ENCODE peak calls at places on chromosomes 2 and 18, in seven cellular contexts. One of them, this sample, is unnamed.

GRCh38 chr2:54859997-54860701 is 136.7 kb downstream of the EML6 start:
- DNase-seq in MV-4-11: peak; percentile 92
- DNase-seq in naive thymus-derived CD8-positive, alpha-beta T cell: no peak
- DNase-seq in activated T-helper 1 cell treated with anti-CD3 and anti-CD28 coated beads, Interleukin-12 subunit alpha, Interleukin-12 subunit beta, Interleukin-2, Interleukin-4 antibody, amounts not matched to agents 30 ng/mL and 10 ng/mL and 1 ng/mL, durations not matched to agents 14 hours and 24 hours and 36 hours: no peak
- DNase-seq in CD8-positive, alpha-beta T cell: no peak
- DNase-seq in tibial nerve: no peak
- DNase-seq in EH: peak; percentile 96
- DNase-seq in this sample: no peak

GRCh38 chr2:7838636-7839035 is 843.2 kb upstream of the ID2 start:
- DNase-seq in naive thymus-derived CD8-positive, alpha-beta T cell: no peak
- DNase-seq in activated T-helper 1 cell treated with anti-CD3 and anti-CD28 coated beads, Interleukin-12 subunit alpha, Interleukin-12 subunit beta, Interleukin-2, Interleukin-4 antibody, amounts not matched to agents 30 ng/mL and 10 ng/mL and 1 ng/mL, durations not matched to agents 14 hours and 24 hours and 36 hours: no peak
- DNase-seq in CD8-positive, alpha-beta T cell: no peak
- DNase-seq in tibial nerve: no peak
- DNase-seq in EH: no peak
- DNase-seq in MV-4-11: no peak
- DNase-seq in this sample: no peak

GRCh38 chr18:46237891-46238290 is 133.7 kb downstream of the HAUS1 start:
- DNase-seq in CD8-positive, alpha-beta T cell: no peak
- DNase-seq in tibial nerve: no peak
- DNase-seq in naive thymus-derived CD8-positive, alpha-beta T cell: no peak
- DNase-seq in activated T-helper 1 cell treated with anti-CD3 and anti-CD28 coated beads, Interleukin-12 subunit alpha, Interleukin-12 subunit beta, Interleukin-2, Interleukin-4 antibody, amounts not matched to agents 30 ng/mL and 10 ng/mL and 1 ng/mL, durations not matched to agents 14 hours and 24 hours and 36 hours: no peak
- DNase-seq in EH: no peak
- DNase-seq in MV-4-11: no peak
- DNase-seq in this sample: no peak

GRCh38 chr2:172231508-172231907 is 128.8 kb upstream of the DLX2 start:
- DNase-seq in activated T-helper 1 cell treated with anti-CD3 and anti-CD28 coated beads, Interleukin-12 subunit alpha, Interleukin-12 subunit beta, Interleukin-2, Interleukin-4 antibody, amounts not matched to agents 30 ng/mL and 10 ng/mL and 1 ng/mL, durations not matched to agents 14 hours and 24 hours and 36 hours: no peak
- DNase-seq in naive thymus-derived CD8-positive, alpha-beta T cell: no peak
- DNase-seq in EH: no peak
- DNase-seq in CD8-positive, alpha-beta T cell: no peak
- DNase-seq in MV-4-11: no peak
- DNase-seq in tibial nerve: no peak
- DNase-seq in this sample: no peak

GRCh38 chr2:45922577-45922988 is 271.1 kb downstream of the PRKCE start:
- DNase-seq in EH: peak; percentile 26
- DNase-seq in activated T-helper 1 cell treated with anti-CD3 and anti-CD28 coated beads, Interleukin-12 subunit alpha, Interleukin-12 subunit beta, Interleukin-2, Interleukin-4 antibody, amounts not matched to agents 30 ng/mL and 10 ng/mL and 1 ng/mL, durations not matched to agents 14 hours and 24 hours and 36 hours: no peak
- DNase-seq in naive thymus-derived CD8-positive, alpha-beta T cell: no peak
- DNase-seq in tibial nerve: no peak
- DNase-seq in MV-4-11: no peak
- DNase-seq in CD8-positive, alpha-beta T cell: no peak
- DNase-seq in this sample: no peak

GRCh38 chr2:176682278-176682677 is 413.0 kb downstream of the MTX2 start:
- DNase-seq in naive thymus-derived CD8-positive, alpha-beta T cell: no peak
- DNase-seq in tibial nerve: no peak
- DNase-seq in MV-4-11: no peak
- DNase-seq in activated T-helper 1 cell treated with anti-CD3 and anti-CD28 coated beads, Interleukin-12 subunit alpha, Interleukin-12 subunit beta, Interleukin-2, Interleukin-4 antibody, amounts not matched to agents 30 ng/mL and 10 ng/mL and 1 ng/mL, durations not matched to agents 14 hours and 24 hours and 36 hours: no peak
- DNase-seq in EH: peak; percentile 12
- DNase-seq in CD8-positive, alpha-beta T cell: no peak
- DNase-seq in this sample: no peak

GRCh38 chr2:31414601-31415241 is at the start of gene XDH:
- DNase-seq in CD8-positive, alpha-beta T cell: no peak
- DNase-seq in tibial nerve: no peak
- DNase-seq in activated T-helper 1 cell treated with anti-CD3 and anti-CD28 coated beads, Interleukin-12 subunit alpha, Interleukin-12 subunit beta, Interleukin-2, Interleukin-4 antibody, amounts not matched to agents 30 ng/mL and 10 ng/mL and 1 ng/mL, durations not matched to agents 14 hours and 24 hours and 36 hours: no peak
- DNase-seq in EH: peak; percentile 31
- DNase-seq in MV-4-11: no peak
- DNase-seq in naive thymus-derived CD8-positive, alpha-beta T cell: no peak
- DNase-seq in this sample: no peak

GRCh38 chr2:166234112-166234846 is 106.5 kb upstream of the SCN1A start:
- DNase-seq in EH: peak; percentile 87
- DNase-seq in tibial nerve: no peak
- DNase-seq in naive thymus-derived CD8-positive, alpha-beta T cell: no peak
- DNase-seq in activated T-helper 1 cell treated with anti-CD3 and anti-CD28 coated beads, Interleukin-12 subunit alpha, Interleukin-12 subunit beta, Interleukin-2, Interleukin-4 antibody, amounts not matched to agents 30 ng/mL and 10 ng/mL and 1 ng/mL, durations not matched to agents 14 hours and 24 hours and 36 hours: no peak
- DNase-seq in MV-4-11: no peak
- DNase-seq in CD8-positive, alpha-beta T cell: no peak
- DNase-seq in this sample: no peak

GRCh38 chr2:144357623-144358400 is 162.1 kb downstream of the ZEB2 start:
- DNase-seq in naive thymus-derived CD8-positive, alpha-beta T cell: no peak
- DNase-seq in activated T-helper 1 cell treated with anti-CD3 and anti-CD28 coated beads, Interleukin-12 subunit alpha, Interleukin-12 subunit beta, Interleukin-2, Interleukin-4 antibody, amounts not matched to agents 30 ng/mL and 10 ng/mL and 1 ng/mL, durations not matched to agents 14 hours and 24 hours and 36 hours: peak; percentile 13
- DNase-seq in EH: peak; percentile 98
- DNase-seq in MV-4-11: no peak
- DNase-seq in CD8-positive, alpha-beta T cell: no peak
- DNase-seq in tibial nerve: no peak
- DNase-seq in this sample: no peak

GRCh38 chr18:63894367-63894766 is 6.9 kb downstream of the SERPINB2 start:
- DNase-seq in EH: no peak
- DNase-seq in naive thymus-derived CD8-positive, alpha-beta T cell: no peak
- DNase-seq in CD8-positive, alpha-beta T cell: no peak
- DNase-seq in tibial nerve: no peak
- DNase-seq in activated T-helper 1 cell treated with anti-CD3 and anti-CD28 coated beads, Interleukin-12 subunit alpha, Interleukin-12 subunit beta, Interleukin-2, Interleukin-4 antibody, amounts not matched to agents 30 ng/mL and 10 ng/mL and 1 ng/mL, durations not matched to agents 14 hours and 24 hours and 36 hours: no peak
- DNase-seq in MV-4-11: no peak
- DNase-seq in this sample: no peak

GRCh38 chr2:169757356-169757755 is 23.7 kb downstream of the KLHL23 start:
- DNase-seq in tibial nerve: no peak
- DNase-seq in EH: no peak
- DNase-seq in activated T-helper 1 cell treated with anti-CD3 and anti-CD28 coated beads, Interleukin-12 subunit alpha, Interleukin-12 subunit beta, Interleukin-2, Interleukin-4 antibody, amounts not matched to agents 30 ng/mL and 10 ng/mL and 1 ng/mL, durations not matched to agents 14 hours and 24 hours and 36 hours: no peak
- DNase-seq in naive thymus-derived CD8-positive, alpha-beta T cell: no peak
- DNase-seq in CD8-positive, alpha-beta T cell: no peak
- DNase-seq in MV-4-11: no peak
- DNase-seq in this sample: no peak

GRCh38 chr2:151869296-151869695 is 41.1 kb upstream of the ARL5A start:
- DNase-seq in naive thymus-derived CD8-positive, alpha-beta T cell: no peak
- DNase-seq in EH: no peak
- DNase-seq in tibial nerve: no peak
- DNase-seq in activated T-helper 1 cell treated with anti-CD3 and anti-CD28 coated beads, Interleukin-12 subunit alpha, Interleukin-12 subunit beta, Interleukin-2, Interleukin-4 antibody, amounts not matched to agents 30 ng/mL and 10 ng/mL and 1 ng/mL, durations not matched to agents 14 hours and 24 hours and 36 hours: no peak
- DNase-seq in CD8-positive, alpha-beta T cell: no peak
- DNase-seq in MV-4-11: no peak
- DNase-seq in this sample: no peak

GRCh38 chr2:185417111-185417510 is 321.5 kb upstream of the FSIP2 start:
- DNase-seq in tibial nerve: no peak
- DNase-seq in MV-4-11: no peak
- DNase-seq in activated T-helper 1 cell treated with anti-CD3 and anti-CD28 coated beads, Interleukin-12 subunit alpha, Interleukin-12 subunit beta, Interleukin-2, Interleukin-4 antibody, amounts not matched to agents 30 ng/mL and 10 ng/mL and 1 ng/mL, durations not matched to agents 14 hours and 24 hours and 36 hours: no peak
- DNase-seq in naive thymus-derived CD8-positive, alpha-beta T cell: no peak
- DNase-seq in EH: no peak
- DNase-seq in CD8-positive, alpha-beta T cell: no peak
- DNase-seq in this sample: no peak

GRCh38 chr18:57687970-57688369 is 66.3 kb upstream of the NARS1 start:
- DNase-seq in tibial nerve: no peak
- DNase-seq in activated T-helper 1 cell treated with anti-CD3 and anti-CD28 coated beads, Interleukin-12 subunit alpha, Interleukin-12 subunit beta, Interleukin-2, Interleukin-4 antibody, amounts not matched to agents 30 ng/mL and 10 ng/mL and 1 ng/mL, durations not matched to agents 14 hours and 24 hours and 36 hours: no peak
- DNase-seq in MV-4-11: no peak
- DNase-seq in naive thymus-derived CD8-positive, alpha-beta T cell: no peak
- DNase-seq in CD8-positive, alpha-beta T cell: no peak
- DNase-seq in EH: no peak
- DNase-seq in this sample: no peak

GRCh38 chr2:37523861-37524362 is 147.5 kb downstream of the CDC42EP3 start:
- DNase-seq in CD8-positive, alpha-beta T cell: no peak
- DNase-seq in naive thymus-derived CD8-positive, alpha-beta T cell: no peak
- DNase-seq in EH: peak; percentile 86
- DNase-seq in activated T-helper 1 cell treated with anti-CD3 and anti-CD28 coated beads, Interleukin-12 subunit alpha, Interleukin-12 subunit beta, Interleukin-2, Interleukin-4 antibody, amounts not matched to agents 30 ng/mL and 10 ng/mL and 1 ng/mL, durations not matched to agents 14 hours and 24 hours and 36 hours: no peak
- DNase-seq in MV-4-11: peak; percentile 82
- DNase-seq in tibial nerve: peak; percentile 78
- DNase-seq in this sample: peak; percentile 89

GRCh38 chr2:148179724-148180123 is 158.8 kb downstream of the MBD5 start:
- DNase-seq in tibial nerve: no peak
- DNase-seq in MV-4-11: no peak
- DNase-seq in EH: no peak
- DNase-seq in CD8-positive, alpha-beta T cell: no peak
- DNase-seq in naive thymus-derived CD8-positive, alpha-beta T cell: no peak
- DNase-seq in activated T-helper 1 cell treated with anti-CD3 and anti-CD28 coated beads, Interleukin-12 subunit alpha, Interleukin-12 subunit beta, Interleukin-2, Interleukin-4 antibody, amounts not matched to agents 30 ng/mL and 10 ng/mL and 1 ng/mL, durations not matched to agents 14 hours and 24 hours and 36 hours: no peak
- DNase-seq in this sample: no peak

GRCh38 chr2:28269019-28269784 is 123.5 kb upstream of the FOSL2 start:
- DNase-seq in MV-4-11: no peak
- DNase-seq in naive thymus-derived CD8-positive, alpha-beta T cell: no peak
- DNase-seq in EH: peak; percentile 61
- DNase-seq in tibial nerve: no peak
- DNase-seq in CD8-positive, alpha-beta T cell: no peak
- DNase-seq in activated T-helper 1 cell treated with anti-CD3 and anti-CD28 coated beads, Interleukin-12 subunit alpha, Interleukin-12 subunit beta, Interleukin-2, Interleukin-4 antibody, amounts not matched to agents 30 ng/mL and 10 ng/mL and 1 ng/mL, durations not matched to agents 14 hours and 24 hours and 36 hours: no peak
- DNase-seq in this sample: no peak

GRCh38 chr2:208820289-208820688 is 413.7 kb downstream of the PTH2R start:
- DNase-seq in MV-4-11: peak; percentile 5
- DNase-seq in naive thymus-derived CD8-positive, alpha-beta T cell: no peak
- DNase-seq in CD8-positive, alpha-beta T cell: no peak
- DNase-seq in activated T-helper 1 cell treated with anti-CD3 and anti-CD28 coated beads, Interleukin-12 subunit alpha, Interleukin-12 subunit beta, Interleukin-2, Interleukin-4 antibody, amounts not matched to agents 30 ng/mL and 10 ng/mL and 1 ng/mL, durations not matched to agents 14 hours and 24 hours and 36 hours: no peak
- DNase-seq in tibial nerve: no peak
- DNase-seq in EH: no peak
- DNase-seq in this sample: no peak

GRCh38 chr2:2890901-2891300 is 486.7 kb downstream of the EIPR1 start:
- DNase-seq in naive thymus-derived CD8-positive, alpha-beta T cell: no peak
- DNase-seq in MV-4-11: no peak
- DNase-seq in CD8-positive, alpha-beta T cell: no peak
- DNase-seq in activated T-helper 1 cell treated with anti-CD3 and anti-CD28 coated beads, Interleukin-12 subunit alpha, Interleukin-12 subunit beta, Interleukin-2, Interleukin-4 antibody, amounts not matched to agents 30 ng/mL and 10 ng/mL and 1 ng/mL, durations not matched to agents 14 hours and 24 hours and 36 hours: no peak
- DNase-seq in tibial nerve: no peak
- DNase-seq in EH: no peak
- DNase-seq in this sample: no peak

GRCh38 chr2:127681288-127681771 is 6.0 kb upstream of the LIMS2 start:
- DNase-seq in CD8-positive, alpha-beta T cell: no peak
- DNase-seq in naive thymus-derived CD8-positive, alpha-beta T cell: no peak
- DNase-seq in EH: no peak
- DNase-seq in activated T-helper 1 cell treated with anti-CD3 and anti-CD28 coated beads, Interleukin-12 subunit alpha, Interleukin-12 subunit beta, Interleukin-2, Interleukin-4 antibody, amounts not matched to agents 30 ng/mL and 10 ng/mL and 1 ng/mL, durations not matched to agents 14 hours and 24 hours and 36 hours: no peak
- DNase-seq in MV-4-11: no peak
- DNase-seq in tibial nerve: no peak
- DNase-seq in this sample: no peak

GRCh38 chr2:187994464-187995331 is 297.0 kb upstream of the GULP1 start:
- DNase-seq in MV-4-11: peak; percentile 76
- DNase-seq in naive thymus-derived CD8-positive, alpha-beta T cell: no peak
- DNase-seq in activated T-helper 1 cell treated with anti-CD3 and anti-CD28 coated beads, Interleukin-12 subunit alpha, Interleukin-12 subunit beta, Interleukin-2, Interleukin-4 antibody, amounts not matched to agents 30 ng/mL and 10 ng/mL and 1 ng/mL, durations not matched to agents 14 hours and 24 hours and 36 hours: no peak
- DNase-seq in EH: peak; percentile 57
- DNase-seq in CD8-positive, alpha-beta T cell: no peak
- DNase-seq in tibial nerve: peak; percentile 10
- DNase-seq in this sample: peak; percentile 29

GRCh38 chr18:49961271-49961670 is 147.9 kb upstream of the ACAA2 start:
- DNase-seq in activated T-helper 1 cell treated with anti-CD3 and anti-CD28 coated beads, Interleukin-12 subunit alpha, Interleukin-12 subunit beta, Interleukin-2, Interleukin-4 antibody, amounts not matched to agents 30 ng/mL and 10 ng/mL and 1 ng/mL, durations not matched to agents 14 hours and 24 hours and 36 hours: no peak
- DNase-seq in CD8-positive, alpha-beta T cell: no peak
- DNase-seq in MV-4-11: no peak
- DNase-seq in tibial nerve: no peak
- DNase-seq in EH: no peak
- DNase-seq in naive thymus-derived CD8-positive, alpha-beta T cell: no peak
- DNase-seq in this sample: no peak

GRCh38 chr2:120480903-120481445 is 135.0 kb downstream of the INHBB start:
- DNase-seq in tibial nerve: no peak
- DNase-seq in activated T-helper 1 cell treated with anti-CD3 and anti-CD28 coated beads, Interleukin-12 subunit alpha, Interleukin-12 subunit beta, Interleukin-2, Interleukin-4 antibody, amounts not matched to agents 30 ng/mL and 10 ng/mL and 1 ng/mL, durations not matched to agents 14 hours and 24 hours and 36 hours: no peak
- DNase-seq in MV-4-11: no peak
- DNase-seq in CD8-positive, alpha-beta T cell: no peak
- DNase-seq in naive thymus-derived CD8-positive, alpha-beta T cell: no peak
- DNase-seq in EH: no peak
- DNase-seq in this sample: no peak

GRCh38 chr2:2942225-2942624 is 435.4 kb downstream of the EIPR1 start:
- DNase-seq in tibial nerve: no peak
- DNase-seq in activated T-helper 1 cell treated with anti-CD3 and anti-CD28 coated beads, Interleukin-12 subunit alpha, Interleukin-12 subunit beta, Interleukin-2, Interleukin-4 antibody, amounts not matched to agents 30 ng/mL and 10 ng/mL and 1 ng/mL, durations not matched to agents 14 hours and 24 hours and 36 hours: no peak
- DNase-seq in naive thymus-derived CD8-positive, alpha-beta T cell: no peak
- DNase-seq in CD8-positive, alpha-beta T cell: no peak
- DNase-seq in MV-4-11: no peak
- DNase-seq in EH: no peak
- DNase-seq in this sample: no peak

GRCh38 chr2:111930875-111931274 is 32.5 kb downstream of the MERTK start:
- DNase-seq in activated T-helper 1 cell treated with anti-CD3 and anti-CD28 coated beads, Interleukin-12 subunit alpha, Interleukin-12 subunit beta, Interleukin-2, Interleukin-4 antibody, amounts not matched to agents 30 ng/mL and 10 ng/mL and 1 ng/mL, durations not matched to agents 14 hours and 24 hours and 36 hours: peak; percentile 16
- DNase-seq in EH: peak; percentile 36
- DNase-seq in tibial nerve: no peak
- DNase-seq in CD8-positive, alpha-beta T cell: no peak
- DNase-seq in naive thymus-derived CD8-positive, alpha-beta T cell: no peak
- DNase-seq in MV-4-11: peak; percentile 31
- DNase-seq in this sample: no peak

GRCh38 chr2:157805519-157805918 is 70.6 kb downstream of the ACVR1 start:
- DNase-seq in EH: no peak
- DNase-seq in tibial nerve: no peak
- DNase-seq in naive thymus-derived CD8-positive, alpha-beta T cell: no peak
- DNase-seq in CD8-positive, alpha-beta T cell: no peak
- DNase-seq in MV-4-11: no peak
- DNase-seq in activated T-helper 1 cell treated with anti-CD3 and anti-CD28 coated beads, Interleukin-12 subunit alpha, Interleukin-12 subunit beta, Interleukin-2, Interleukin-4 antibody, amounts not matched to agents 30 ng/mL and 10 ng/mL and 1 ng/mL, durations not matched to agents 14 hours and 24 hours and 36 hours: no peak
- DNase-seq in this sample: no peak

GRCh38 chr2:25234756-25235155 is 66.4 kb upstream of the POMC start:
- DNase-seq in CD8-positive, alpha-beta T cell: no peak
- DNase-seq in naive thymus-derived CD8-positive, alpha-beta T cell: no peak
- DNase-seq in MV-4-11: no peak
- DNase-seq in activated T-helper 1 cell treated with anti-CD3 and anti-CD28 coated beads, Interleukin-12 subunit alpha, Interleukin-12 subunit beta, Interleukin-2, Interleukin-4 antibody, amounts not matched to agents 30 ng/mL and 10 ng/mL and 1 ng/mL, durations not matched to agents 14 hours and 24 hours and 36 hours: no peak
- DNase-seq in EH: no peak
- DNase-seq in tibial nerve: no peak
- DNase-seq in this sample: no peak

GRCh38 chr18:54020346-54020745 is 204.1 kb downstream of the MBD2 start:
- DNase-seq in naive thymus-derived CD8-positive, alpha-beta T cell: no peak
- DNase-seq in activated T-helper 1 cell treated with anti-CD3 and anti-CD28 coated beads, Interleukin-12 subunit alpha, Interleukin-12 subunit beta, Interleukin-2, Interleukin-4 antibody, amounts not matched to agents 30 ng/mL and 10 ng/mL and 1 ng/mL, durations not matched to agents 14 hours and 24 hours and 36 hours: no peak
- DNase-seq in EH: peak; percentile 23
- DNase-seq in MV-4-11: no peak
- DNase-seq in CD8-positive, alpha-beta T cell: no peak
- DNase-seq in tibial nerve: no peak
- DNase-seq in this sample: no peak

GRCh38 chr2:186459009-186459408 is 27.1 kb upstream of the ZC3H15 start:
- DNase-seq in MV-4-11: peak; percentile 38
- DNase-seq in EH: peak; percentile 3
- DNase-seq in tibial nerve: no peak
- DNase-seq in CD8-positive, alpha-beta T cell: no peak
- DNase-seq in activated T-helper 1 cell treated with anti-CD3 and anti-CD28 coated beads, Interleukin-12 subunit alpha, Interleukin-12 subunit beta, Interleukin-2, Interleukin-4 antibody, amounts not matched to agents 30 ng/mL and 10 ng/mL and 1 ng/mL, durations not matched to agents 14 hours and 24 hours and 36 hours: no peak
- DNase-seq in naive thymus-derived CD8-positive, alpha-beta T cell: no peak
- DNase-seq in this sample: no peak

GRCh38 chr2:10775831-10776230 is 36.8 kb downstream of the PDIA6 start:
- DNase-seq in MV-4-11: no peak
- DNase-seq in naive thymus-derived CD8-positive, alpha-beta T cell: no peak
- DNase-seq in activated T-helper 1 cell treated with anti-CD3 and anti-CD28 coated beads, Interleukin-12 subunit alpha, Interleukin-12 subunit beta, Interleukin-2, Interleukin-4 antibody, amounts not matched to agents 30 ng/mL and 10 ng/mL and 1 ng/mL, durations not matched to agents 14 hours and 24 hours and 36 hours: no peak
- DNase-seq in EH: no peak
- DNase-seq in tibial nerve: no peak
- DNase-seq in CD8-positive, alpha-beta T cell: no peak
- DNase-seq in this sample: no peak

GRCh38 chr2:216188956-216189355 is 79.8 kb downstream of the XRCC5 start:
- DNase-seq in EH: peak; percentile 68
- DNase-seq in tibial nerve: no peak
- DNase-seq in MV-4-11: no peak
- DNase-seq in naive thymus-derived CD8-positive, alpha-beta T cell: no peak
- DNase-seq in activated T-helper 1 cell treated with anti-CD3 and anti-CD28 coated beads, Interleukin-12 subunit alpha, Interleukin-12 subunit beta, Interleukin-2, Interleukin-4 antibody, amounts not matched to agents 30 ng/mL and 10 ng/mL and 1 ng/mL, durations not matched to agents 14 hours and 24 hours and 36 hours: no peak
- DNase-seq in CD8-positive, alpha-beta T cell: no peak
- DNase-seq in this sample: no peak

This sample was measured in AML-193.